ENCODE peak calls at places on chromosomes 5 and 9, in four cellular contexts. K, S, G and R are unnamed samples.

GRCh38 chr5:26432393-26432792 is 606.0 kb downstream of the CDH9 start:
- DNase-seq in K (no peak), S (no peak), G (no peak), R (no peak)

GRCh38 chr9:106693546-106693945 is 169.4 kb upstream of the ZNF462 start:
- DNase-seq in K (no peak), S (no peak), G (no peak), R (no peak)

GRCh38 chr9:92616199-92617129 is 53.5 kb downstream of the IPPK start:
- DNase-seq in K (no peak), S (no peak), G (no peak), R (no peak)

GRCh38 chr5:104179057-104179456 is 616.5 kb upstream of the NUDT12 start:
- DNase-seq in K (peak; percentile 88), S (no peak), G (peak; percentile 50), R (no peak)

GRCh38 chr9:69314547-69314946 is 10.5 kb upstream of the ENTREP1 start:
- DNase-seq in K (no peak), S (no peak), G (no peak), R (no peak)

GRCh38 chr5:135328128-135328687 is 70.8 kb downstream of the MACROH2A1 start:
- DNase-seq in K (no peak), S (no peak), G (no peak), R (no peak)

GRCh38 chr9:99489043-99489378 is 266.9 kb downstream of the SEC61B start:
- DNase-seq in K (no peak), S (no peak), G (no peak), R (no peak)

GRCh38 chr5:62256161-62257017 is 49.6 kb upstream of the KIF2A start:
- DNase-seq in K (no peak), S (no peak), G (no peak), R (peak; percentile 14)

GRCh38 chr9:93812410-93812668 is 142.8 kb downstream of the BARX1 start:
- DNase-seq in K (no peak), S (no peak), G (no peak), R (no peak)

GRCh38 chr9:94011134-94011533 is 56.0 kb upstream of the BARX1 start:
- DNase-seq in K (no peak), S (no peak), G (no peak), R (no peak)

GRCh38 chr9:15135167-15135792 is 171.7 kb downstream of the TTC39B start:
- DNase-seq in K (peak; percentile 84), S (peak; percentile 17), G (peak; percentile 52), R (peak; percentile 33)

GRCh38 chr9:37033753-37034319 is at the start of gene PAX5:
- DNase-seq in K (no peak), S (no peak), G (no peak), R (no peak)

GRCh38 chr9:32180597-32180996 is 203.8 kb upstream of the ACO1 start:
- DNase-seq in K (no peak), S (no peak), G (no peak), R (no peak)

GRCh38 chr9:99255651-99256050 is 33.6 kb downstream of the SEC61B start:
- DNase-seq in K (no peak), S (no peak), G (no peak), R (no peak)

GRCh38 chr9:112783551-112783954 is 33.0 kb downstream of the SNX30 start:
- DNase-seq in K (no peak), S (no peak), G (no peak), R (no peak)

GRCh38 chr5:57299945-57300344 is 126.1 kb downstream of the GPBP1 start:
- DNase-seq in K (no peak), S (no peak), G (no peak), R (no peak)

GRCh38 chr9:79264511-79265448 is 307.0 kb upstream of the TLE4 start:
- DNase-seq in K (no peak), S (no peak), G (no peak), R (no peak)

GRCh38 chr9:95940265-95940664 is 64.8 kb downstream of the ERCC6L2 start:
- DNase-seq in K (no peak), S (no peak), G (no peak), R (no peak)

GRCh38 chr5:159170021-159170420 is 39.3 kb downstream of the RNF145 start:
- DNase-seq in K (no peak), S (no peak), G (peak; percentile 66), R (no peak)

GRCh38 chr9:36392489-36392888 is 7.6 kb downstream of the RNF38 start:
- DNase-seq in K (no peak), S (no peak), G (no peak), R (no peak)

GRCh38 chr9:95726756-95727155 is 148.7 kb upstream of the ERCC6L2 start:
- DNase-seq in K (peak; percentile 77), S (no peak), G (peak; percentile 14), R (no peak)

GRCh38 chr9:81902191-81902590 is 26.0 kb upstream of the SPATA31D4 start:
- DNase-seq in K (no peak), S (no peak), G (no peak), R (no peak)

GRCh38 chr9:4986291-4986690 is 1.2 kb downstream of the JAK2 start:
- DNase-seq in K (peak; percentile 2), S (no peak), G (no peak), R (no peak)

GRCh38 chr9:121633144-121633714 is 18.2 kb upstream of the DAB2IP start:
- DNase-seq in K (peak; percentile 59), S (no peak), G (no peak), R (no peak)

GRCh38 chr9:112135706-112136105 is 39.4 kb downstream of the SUSD1 start:
- DNase-seq in K (no peak), S (no peak), G (no peak), R (no peak)

GRCh38 chr9:12838546-12838945 is 63.7 kb downstream of the LURAP1L start:
- DNase-seq in K (no peak), S (no peak), G (no peak), R (no peak)

GRCh38 chr9:85377751-85378289 is 363.9 kb downstream of the AGTPBP1 start:
- DNase-seq in K (no peak), S (no peak), G (no peak), R (no peak)

GRCh38 chr9:115883467-115884329 is 269.9 kb upstream of the PAPPA start:
- DNase-seq in K (peak; percentile 65), S (no peak), G (no peak), R (no peak)

GRCh38 chr5:112338681-112339337 is 80.3 kb downstream of the EPB41L4A start:
- DNase-seq in K (no peak), S (no peak), G (no peak), R (no peak)

GRCh38 chr9:131461166-131461565 is 41.6 kb upstream of the POMT1 start:
- DNase-seq in K (no peak), S (no peak), G (no peak), R (no peak)

GRCh38 chr5:56326116-56326515 is 93.0 kb upstream of the ANKRD55 start:
- DNase-seq in K (no peak), S (no peak), G (no peak), R (no peak)